ENCODE peak calls at places on chromosomes 13 and 19, in ten cellular contexts. F is HCT116, I is PC-3, N is neural progenitor cell, T is mammary epithelial cell, A is H9, M is fibroblast of lung, C is K562, H is astrocyte, B is GM23248. V is an unnamed sample.

GRCh38 chr19:3505598-3506383 is at the start of gene FZR1:
- DNase-seq in F (peak), I (peak), N (peak), T (peak), A (peak), M (peak), C (peak), H (peak), B (peak), V (peak)

GRCh38 chr19:13033819-13034611 is 38.7 kb downstream of the NFIX start:
- DNase-seq in F (peak), I (peak), N (peak), T (peak), A (peak), M (peak), C (peak), H (peak), B (peak), V (peak)

GRCh38 chr19:5138606-5139594 is 170.0 kb downstream of the KDM4B start:
- DNase-seq in F (no peak), I (peak), N (no peak), T (peak), A (no peak), M (peak), C (no peak), H (peak), B (peak), V (no peak)

GRCh38 chr19:46824887-46825730 is 25.5 kb downstream of the AP2S1 start:
- DNase-seq in F (no peak), I (no peak), N (no peak), T (no peak), A (no peak), M (no peak), C (no peak), H (no peak), B (peak), V (no peak)

GRCh38 chr13:19055611-19056010 is 126.0 kb downstream of the TUBA3C start:
- DNase-seq in F (no peak), I (no peak), N (no peak), T (no peak), A (no peak), M (no peak), C (no peak), H (no peak), B (no peak), V (no peak)

GRCh38 chr13:66886248-66886647 is 343.9 kb downstream of the PCDH9 start:
- DNase-seq in F (no peak), I (no peak), N (peak), T (no peak), A (no peak), M (peak), C (no peak), H (no peak), B (no peak), V (no peak)

GRCh38 chr13:38216181-38216580 is 133.5 kb upstream of the UFM1 start:
- DNase-seq in F (no peak), I (no peak), N (no peak), T (no peak), A (no peak), M (no peak), C (no peak), H (no peak), B (no peak), V (no peak)

GRCh38 chr19:24099829-24100228 is 12.8 kb downstream of the ZNF254 start:
- DNase-seq in F (no peak), I (no peak), N (no peak), T (no peak), A (no peak), M (peak), C (no peak), H (peak), B (no peak), V (no peak)

GRCh38 chr13:37747071-37747612 is 122.4 kb downstream of the TRPC4 start:
- DNase-seq in F (no peak), I (peak), N (no peak), T (peak), A (no peak), M (peak), C (no peak), H (peak), B (peak), V (peak)

GRCh38 chr19:1922803-1923202 is 17.6 kb downstream of the ADAT3 start:
- DNase-seq in F (no peak), I (no peak), N (no peak), T (no peak), A (no peak), M (no peak), C (no peak), H (no peak), B (no peak), V (no peak)

GRCh38 chr13:25324100-25324499 is 22.7 kb downstream of the NUP58 start:
- DNase-seq in F (no peak), I (no peak), N (no peak), T (no peak), A (no peak), M (no peak), C (no peak), H (no peak), B (no peak), V (no peak)

GRCh38 chr13:53445682-53446081 is 417.1 kb downstream of the OLFM4 start:
- DNase-seq in F (no peak), I (no peak), N (no peak), T (no peak), A (no peak), M (no peak), C (no peak), H (no peak), B (no peak), V (no peak)
- H2AFZ ChIP-seq in F (no peak), I (no peak), N (no peak), T (no peak), A (no peak), M (no peak), C (no peak), H (no peak), B (no peak), V (no peak)

DNA sequence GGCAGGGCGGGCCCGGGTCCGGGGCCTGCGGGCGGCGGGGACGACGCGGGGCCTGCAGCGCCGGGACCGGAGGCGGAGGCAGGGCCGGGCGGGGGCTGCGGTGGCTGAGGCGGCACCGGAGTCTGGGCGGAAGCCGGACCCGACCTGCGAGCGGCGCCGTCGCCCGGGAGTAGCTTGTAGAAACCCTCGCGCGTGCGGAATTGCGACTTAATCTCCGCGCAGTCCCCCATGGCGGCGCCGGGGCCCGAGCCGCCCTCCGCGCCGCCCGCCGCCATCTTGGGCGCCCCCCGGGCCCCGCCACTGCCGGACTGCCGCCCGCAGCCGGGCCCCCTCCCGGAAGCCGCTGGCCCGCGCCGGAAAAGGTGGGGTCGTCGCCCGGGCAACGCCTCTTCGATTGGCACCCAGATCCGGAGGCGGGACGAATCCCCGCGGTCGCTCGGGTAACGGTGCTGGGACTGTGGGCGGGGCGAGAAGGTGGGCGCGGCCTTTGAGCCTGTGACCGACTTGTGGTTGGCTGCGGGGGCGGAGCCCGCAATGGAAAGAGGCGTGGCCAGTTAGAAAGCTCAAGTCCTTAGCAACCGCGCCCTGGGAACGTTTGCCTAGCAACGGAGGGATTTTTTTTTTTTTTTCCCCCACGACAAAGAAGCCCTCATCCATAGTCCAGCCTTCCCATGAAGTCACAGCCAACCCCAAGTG is at the start of gene DMWD:
- DNase-seq in F (peak), I (peak), N (peak), T (peak), A (peak), M (peak), C (peak), H (peak), B (peak), V (peak)
- H2AFZ ChIP-seq in F (peak), I (no peak), N (peak), T (peak), A (no peak), M (no peak), C (peak), H (peak), B (no peak), V (peak)

DNA sequence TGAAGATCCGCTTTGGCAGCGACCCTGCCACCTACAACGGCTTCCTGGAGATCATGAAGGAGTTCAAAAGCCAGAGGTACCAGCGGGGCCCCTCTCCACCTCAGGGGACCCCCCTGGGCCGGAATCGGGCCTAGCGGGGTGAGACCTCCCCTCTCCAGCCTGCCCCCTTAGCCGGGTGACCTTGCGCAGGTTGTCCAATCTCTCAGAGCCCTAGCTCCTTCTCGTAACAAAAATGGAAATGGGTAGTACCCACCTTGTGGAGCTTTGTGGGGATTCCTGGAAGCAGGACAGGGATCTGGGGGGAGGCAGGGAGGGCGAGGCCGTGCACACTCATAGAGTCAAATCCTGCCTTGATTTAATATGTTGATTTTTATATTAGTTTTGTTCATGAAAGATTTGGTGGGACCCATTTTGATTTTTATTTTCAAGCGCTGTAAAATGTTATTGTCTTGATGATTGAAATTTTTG is 658 bp downstream of the SIN3B start:
- DNase-seq in F (no peak), I (no peak), N (no peak), T (no peak), A (no peak), M (no peak), C (peak), H (no peak), B (peak), V (no peak)
- H2AFZ ChIP-seq in F (no peak), I (peak), N (peak), T (peak), A (no peak), M (no peak), C (no peak), H (peak), B (peak), V (peak)

DNA sequence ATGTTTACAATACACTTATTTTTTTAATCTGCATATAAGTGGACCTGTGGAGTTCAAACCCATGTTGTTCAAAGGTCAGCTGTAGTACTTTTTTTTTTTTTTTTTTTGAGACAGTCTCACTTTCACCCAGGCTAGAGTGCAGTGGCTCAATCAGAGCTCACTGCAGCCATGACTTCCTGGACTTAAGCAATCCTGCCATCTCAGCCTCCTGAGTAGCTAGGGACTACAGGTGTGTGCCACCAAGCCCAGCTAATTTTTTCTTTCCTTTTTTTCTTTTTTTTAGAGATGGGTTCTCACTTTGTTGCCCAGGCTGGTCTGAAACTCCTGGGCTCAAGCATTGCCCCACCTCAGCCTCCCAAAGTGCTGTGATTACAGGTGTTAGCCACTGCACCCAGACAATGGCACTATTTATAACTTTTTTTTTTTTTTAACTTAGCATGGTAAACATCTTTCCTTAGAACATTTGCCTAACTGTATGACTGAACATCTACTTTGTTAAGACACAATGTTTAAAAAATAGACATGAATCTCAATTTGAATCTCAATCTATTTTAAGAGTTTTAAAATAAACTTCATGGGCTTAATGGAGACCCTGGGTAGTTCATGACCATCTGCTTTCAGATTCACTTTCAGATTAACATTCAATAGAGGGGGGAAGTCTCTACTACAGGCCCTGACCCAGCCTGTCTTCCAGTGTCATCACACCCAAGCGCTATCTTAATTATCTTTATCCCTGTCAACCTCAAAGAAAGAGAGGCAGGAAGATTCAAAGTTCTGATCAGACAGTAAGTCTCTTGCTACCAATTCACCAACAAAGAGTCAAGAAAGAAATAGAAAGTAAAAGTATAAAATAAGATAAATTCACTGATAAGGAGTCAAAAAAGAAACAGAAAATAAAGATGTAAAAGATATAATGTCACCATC is 97.7 kb upstream of the DOCK9 start:
- DNase-seq in F (no peak), I (no peak), N (no peak), T (no peak), A (no peak), M (no peak), C (no peak), H (no peak), B (no peak), V (no peak)
- H2AFZ ChIP-seq in F (no peak), I (no peak), N (no peak), T (no peak), A (no peak), M (no peak), C (no peak), H (no peak), B (no peak), V (no peak)

GRCh38 chr19:45092747-45093678 is at the start of gene PPP1R37:
- DNase-seq in F (peak), I (peak), N (peak), T (peak), A (peak), M (peak), C (peak), H (peak), B (peak), V (peak)
- H2AFZ ChIP-seq in F (peak), I (peak), N (peak), T (peak), A (peak), M (peak), C (peak), H (peak), B (peak), V (peak)

DNA sequence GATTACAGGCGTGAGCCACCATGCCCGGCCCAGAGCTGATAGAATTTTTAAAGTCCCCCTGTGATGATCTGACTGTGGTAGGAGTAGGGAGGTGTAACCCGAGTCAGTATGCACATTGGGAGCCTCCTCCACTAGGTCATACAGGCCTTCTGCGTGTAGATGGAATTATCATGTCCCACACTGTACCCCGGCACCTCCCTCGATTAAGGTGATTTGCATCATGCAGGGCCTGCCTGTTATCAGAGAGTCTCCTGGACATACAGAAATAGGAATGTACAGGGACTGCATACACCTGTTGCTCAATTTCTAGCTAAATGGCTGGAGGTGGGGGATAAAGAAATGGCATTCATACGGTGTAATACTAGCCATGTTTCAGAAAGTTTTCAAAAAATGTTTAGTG is 922 bp upstream of the ERVK3-1 start:
- DNase-seq in F (no peak), I (no peak), N (no peak), T (no peak), A (no peak), M (no peak), C (peak), H (no peak), B (no peak), V (no peak)
- H2AFZ ChIP-seq in F (no peak), I (peak), N (no peak), T (no peak), A (no peak), M (no peak), C (peak), H (no peak), B (peak), V (no peak)

GRCh38 chr13:23966691-23967615 is 69.7 kb upstream of the C1QTNF9B start:
- DNase-seq in F (no peak), I (peak), N (no peak), T (no peak), A (no peak), M (no peak), C (no peak), H (no peak), B (no peak), V (peak)

GRCh38 chr13:23963184-23963931 is 66.1 kb upstream of the C1QTNF9B start:
- DNase-seq in F (no peak), I (no peak), N (no peak), T (no peak), A (no peak), M (no peak), C (no peak), H (no peak), B (no peak), V (no peak)

GRCh38 chr13:23963947-23964346 is 66.6 kb upstream of the C1QTNF9B start:
- DNase-seq in F (no peak), I (peak), N (no peak), T (no peak), A (no peak), M (peak), C (no peak), H (peak), B (peak), V (no peak)

GRCh38 chr13:23966221-23966690 is 69.0 kb upstream of the C1QTNF9B start:
- DNase-seq in F (no peak), I (no peak), N (no peak), T (no peak), A (no peak), M (no peak), C (no peak), H (no peak), B (no peak), V (no peak)

DNA sequence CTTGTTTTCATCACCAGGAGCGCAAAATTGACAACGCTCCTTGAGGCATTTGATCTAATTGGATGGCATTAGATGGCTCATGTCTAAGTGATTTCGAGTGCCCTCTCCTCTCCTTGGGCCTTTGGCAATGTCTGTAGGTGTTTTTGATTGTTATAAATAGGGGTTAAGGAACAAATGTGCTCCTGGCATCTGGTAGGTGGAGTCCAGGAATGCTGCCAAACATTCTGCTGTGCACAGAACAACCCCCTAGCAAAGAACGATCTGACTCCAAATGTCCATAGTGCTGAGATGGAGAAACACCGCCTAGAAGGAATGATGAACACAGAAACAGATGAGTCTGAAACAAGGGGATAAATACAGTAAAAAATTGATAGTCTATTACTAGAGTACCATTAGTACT is 68.0 kb upstream of the C1QTNF9B start:
- DNase-seq in F (no peak), I (no peak), N (no peak), T (no peak), A (no peak), M (no peak), C (no peak), H (no peak), B (no peak), V (no peak)
- H2AFZ ChIP-seq in F (no peak), I (no peak), N (peak), T (no peak), A (no peak), M (no peak), C (no peak), H (no peak), B (peak), V (no peak)

GRCh38 chr13:98576215-98576945 is 527 bp downstream of the STK24 start:
- DNase-seq in F (no peak), I (no peak), N (peak), T (peak), A (no peak), M (peak), C (peak), H (no peak), B (peak), V (peak)

GRCh38 chr13:98580420-98580819 is 3.5 kb upstream of the STK24 start:
- DNase-seq in F (no peak), I (no peak), N (no peak), T (no peak), A (no peak), M (no peak), C (no peak), H (no peak), B (no peak), V (no peak)

GRCh38 chr13:98575876-98576214 is 1.1 kb downstream of the STK24 start:
- DNase-seq in F (no peak), I (no peak), N (no peak), T (no peak), A (no peak), M (no peak), C (no peak), H (no peak), B (no peak), V (no peak)

GRCh38 chr13:98576963-98577822 is at the start of gene STK24:
- DNase-seq in F (no peak), I (peak), N (peak), T (peak), A (peak), M (peak), C (peak), H (peak), B (peak), V (peak)

DNA sequence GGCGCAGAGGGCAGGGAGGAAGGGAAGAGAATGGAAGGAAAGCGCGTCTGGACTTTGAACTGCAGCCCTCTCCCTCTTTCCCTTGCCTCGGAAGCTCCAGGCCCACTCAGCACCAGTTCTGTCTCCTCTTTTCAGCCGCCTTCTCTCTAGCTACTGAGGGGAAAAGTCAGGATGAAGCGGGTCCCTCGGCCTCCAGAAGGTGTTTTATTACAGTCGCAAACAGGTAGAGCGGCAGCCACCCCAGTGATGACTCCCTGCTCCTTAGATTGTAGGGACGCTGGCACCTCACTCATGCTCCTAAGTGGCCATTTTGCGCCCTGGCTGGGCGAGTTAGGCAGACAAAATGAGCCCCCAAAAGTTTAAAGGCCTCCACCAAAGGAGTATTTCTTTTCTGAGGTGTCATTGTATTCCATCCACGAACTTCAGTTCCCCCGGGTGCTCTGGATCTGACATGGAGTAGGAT is 947 bp upstream of the STK24 start:
- DNase-seq in F (no peak), I (no peak), N (no peak), T (no peak), A (no peak), M (no peak), C (no peak), H (no peak), B (no peak), V (no peak)
- H2AFZ ChIP-seq in F (no peak), I (peak), N (peak), T (peak), A (no peak), M (peak), C (peak), H (peak), B (peak), V (peak)

V was measured in hepatocyte.